ENCODE peak calls at places on chromosomes 4 and X, in six cellular contexts. One of them, this sample, is unnamed.

GRCh38 chr4:140308366-140309123 is 64.9 kb upstream of the SCOC start:
- DNase-seq in thoracic aorta: peak; percentile 30
- DNase-seq in foreskin fibroblast: peak; percentile 73
- DNase-seq in A673: no peak
- DNase-seq in HFF-Myc: no peak
- DNase-seq in A549: no peak
- DNase-seq in this sample: peak; percentile 32

GRCh38 chr4:155758500-155759371 is at the start of gene GUCY1B1:
- DNase-seq in thoracic aorta: peak; percentile 90
- DNase-seq in foreskin fibroblast: peak; percentile 92
- DNase-seq in A673: peak; percentile 65
- DNase-seq in HFF-Myc: peak; percentile 61
- DNase-seq in A549: peak; percentile 76
- DNase-seq in this sample: peak; percentile 82

GRCh38 chr4:158458271-158458895 is 63.3 kb upstream of the RXFP1 start:
- DNase-seq in thoracic aorta: no peak
- DNase-seq in foreskin fibroblast: no peak
- DNase-seq in A673: no peak
- DNase-seq in HFF-Myc: no peak
- DNase-seq in A549: no peak
- DNase-seq in this sample: no peak

GRCh38 chr4:188328966-188329365 is 189.7 kb downstream of the TRIML1 start:
- DNase-seq in thoracic aorta: no peak
- DNase-seq in foreskin fibroblast: no peak
- DNase-seq in A673: no peak
- DNase-seq in HFF-Myc: no peak
- DNase-seq in A549: no peak
- DNase-seq in this sample: no peak

GRCh38 chrX:94871640-94872039 is 1197.6 kb downstream of the FAM133A start:
- DNase-seq in thoracic aorta: no peak
- DNase-seq in foreskin fibroblast: no peak
- DNase-seq in A673: no peak
- DNase-seq in HFF-Myc: no peak
- DNase-seq in A549: no peak
- DNase-seq in this sample: no peak

GRCh38 chrX:13386092-13386491 is 66.2 kb upstream of the ATXN3L start:
- DNase-seq in thoracic aorta: no peak
- DNase-seq in foreskin fibroblast: no peak
- DNase-seq in A673: no peak
- DNase-seq in HFF-Myc: no peak
- DNase-seq in A549: no peak
- DNase-seq in this sample: no peak

GRCh38 chr4:88335092-88335665 is 43.5 kb upstream of the HERC6 start:
- DNase-seq in thoracic aorta: no peak
- DNase-seq in foreskin fibroblast: peak; percentile 83
- DNase-seq in A673: no peak
- DNase-seq in HFF-Myc: peak; percentile 16
- DNase-seq in A549: no peak
- DNase-seq in this sample: no peak

GRCh38 chrX:9222299-9222698 is 188.4 kb upstream of the FAM9B start:
- DNase-seq in thoracic aorta: no peak
- DNase-seq in foreskin fibroblast: no peak
- DNase-seq in A673: no peak
- DNase-seq in HFF-Myc: no peak
- DNase-seq in A549: no peak
- DNase-seq in this sample: no peak

GRCh38 chr4:111641813-111642579 is 503.3 kb upstream of the FAM241A start:
- DNase-seq in thoracic aorta: no peak
- DNase-seq in foreskin fibroblast: peak; percentile 88
- DNase-seq in A673: peak; percentile 92
- DNase-seq in HFF-Myc: peak; percentile 87
- DNase-seq in A549: peak; percentile 45
- DNase-seq in this sample: peak; percentile 80

GRCh38 chr4:83644677-83645639 is 109.0 kb downstream of the GPAT3 start:
- DNase-seq in thoracic aorta: no peak
- DNase-seq in foreskin fibroblast: peak; percentile 42
- DNase-seq in A673: peak; percentile 76
- DNase-seq in HFF-Myc: peak; percentile 66
- DNase-seq in A549: peak; percentile 25
- DNase-seq in this sample: peak; percentile 32

GRCh38 chr4:2483237-2483636 is 14.3 kb downstream of the RNF4 start:
- DNase-seq in thoracic aorta: no peak
- DNase-seq in foreskin fibroblast: no peak
- DNase-seq in A673: no peak
- DNase-seq in HFF-Myc: no peak
- DNase-seq in A549: no peak
- DNase-seq in this sample: no peak

GRCh38 chr4:2484169-2484568 is 15.3 kb downstream of the RNF4 start:
- DNase-seq in thoracic aorta: no peak
- DNase-seq in foreskin fibroblast: no peak
- DNase-seq in A673: no peak
- DNase-seq in HFF-Myc: no peak
- DNase-seq in A549: no peak
- DNase-seq in this sample: no peak

GRCh38 chr4:2486981-2487380 is 18.1 kb downstream of the RNF4 start:
- DNase-seq in thoracic aorta: no peak
- DNase-seq in foreskin fibroblast: no peak
- DNase-seq in A673: no peak
- DNase-seq in HFF-Myc: no peak
- DNase-seq in A549: no peak
- DNase-seq in this sample: no peak

GRCh38 chr4:2482693-2483092 is 13.8 kb downstream of the RNF4 start:
- DNase-seq in thoracic aorta: no peak
- DNase-seq in foreskin fibroblast: peak; percentile 47
- DNase-seq in A673: peak; percentile 90
- DNase-seq in HFF-Myc: no peak
- DNase-seq in A549: no peak
- DNase-seq in this sample: no peak

DNA sequence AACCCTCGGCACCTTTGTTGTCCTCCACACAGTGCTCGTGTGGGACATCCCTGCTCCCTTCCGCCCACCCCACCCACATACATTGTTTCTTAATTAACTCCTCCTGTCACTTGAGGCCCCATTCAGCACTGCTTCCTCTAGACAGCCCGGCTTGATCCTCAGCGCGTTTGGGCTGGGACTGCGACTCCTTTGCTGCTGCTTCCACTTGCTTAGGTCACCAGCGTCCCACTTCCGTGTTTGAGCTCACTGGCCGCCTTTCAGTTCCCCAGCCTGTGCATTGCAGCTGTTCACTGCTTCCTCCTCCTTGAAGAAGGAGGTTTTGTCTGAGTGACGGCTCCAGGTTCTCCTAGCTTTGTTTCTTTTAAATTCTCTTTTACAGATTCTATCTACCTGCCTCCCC is 16.1 kb downstream of the RNF4 start:
- DNase-seq in thoracic aorta: no peak
- DNase-seq in foreskin fibroblast: peak; percentile 66
- DNase-seq in A673: peak; percentile 43
- DNase-seq in HFF-Myc: no peak
- DNase-seq in A549: no peak
- DNase-seq in this sample: no peak
- H3K4me3 ChIP-seq in thoracic aorta: no peak overlapping the region
- H3K4me3 ChIP-seq in foreskin fibroblast: no peak overlapping the region
- H3K4me3 ChIP-seq in A673: no peak overlapping the region
- H3K4me3 ChIP-seq in HFF-Myc: no peak overlapping the region
- H3K4me3 ChIP-seq in A549: no peak overlapping the region
- H3K4me3 ChIP-seq in this sample: no peak overlapping the region

DNA sequence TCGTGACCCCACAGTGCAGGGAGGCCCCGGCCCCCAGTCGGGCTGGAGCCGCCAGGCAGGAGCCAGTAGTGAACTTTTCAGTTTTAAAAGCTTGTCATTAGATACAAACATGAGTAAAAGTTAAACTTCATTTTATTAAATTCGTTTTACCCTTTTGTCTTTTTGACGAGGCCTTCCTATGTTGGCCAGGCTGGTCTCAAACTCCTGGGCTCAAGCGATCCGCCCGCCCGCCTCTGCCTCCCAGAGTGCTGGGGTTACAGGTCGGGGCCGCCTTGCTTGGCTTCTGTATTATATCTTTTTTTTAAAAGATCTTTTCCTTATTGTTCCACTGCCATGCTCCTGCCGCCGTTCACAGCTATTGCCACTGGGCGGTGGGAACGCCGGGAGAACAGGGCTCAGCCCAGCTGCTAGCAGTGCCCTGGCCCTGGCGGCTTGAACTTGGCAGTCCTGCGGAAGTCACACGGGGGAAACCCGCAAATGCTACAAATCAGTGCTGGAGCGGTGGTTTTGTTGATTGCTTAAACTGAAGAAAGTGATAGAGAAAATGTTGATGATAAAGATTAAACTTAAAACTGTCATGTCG is 968 bp upstream of the NELFA start:
- DNase-seq in thoracic aorta: no peak
- DNase-seq in foreskin fibroblast: peak; percentile 62
- DNase-seq in A673: peak; percentile 69
- DNase-seq in HFF-Myc: peak; percentile 10
- DNase-seq in A549: peak; percentile 83
- DNase-seq in this sample: no peak
- TF ChIP-seq CTCF in thoracic aorta: peak; percentile 17
- TF ChIP-seq CTCF in foreskin fibroblast: no peak
- TF ChIP-seq CTCF in A673: peak; percentile 29
- TF ChIP-seq CTCF in HFF-Myc: peak; percentile 8
- TF ChIP-seq CTCF in A549: no peak
- TF ChIP-seq CTCF in this sample: no peak

GRCh38 chr4:98659106-98659592 is 738 bp upstream of the TSPAN5 start:
- DNase-seq in thoracic aorta: no peak
- DNase-seq in foreskin fibroblast: no peak
- DNase-seq in A673: peak; percentile 33
- DNase-seq in HFF-Myc: no peak
- DNase-seq in A549: peak; percentile 23
- DNase-seq in this sample: no peak
- H3K4me3 ChIP-seq in thoracic aorta: peak overlapping the region; percentile 87
- H3K4me3 ChIP-seq in foreskin fibroblast: peak overlapping the region; percentile 88
- H3K4me3 ChIP-seq in A673: peak overlapping the region; percentile 67
- H3K4me3 ChIP-seq in HFF-Myc: peak overlapping the region; percentile 83
- H3K4me3 ChIP-seq in A549: peak overlapping the region; percentile 62
- H3K4me3 ChIP-seq in this sample: peak overlapping the region; percentile 71

DNA sequence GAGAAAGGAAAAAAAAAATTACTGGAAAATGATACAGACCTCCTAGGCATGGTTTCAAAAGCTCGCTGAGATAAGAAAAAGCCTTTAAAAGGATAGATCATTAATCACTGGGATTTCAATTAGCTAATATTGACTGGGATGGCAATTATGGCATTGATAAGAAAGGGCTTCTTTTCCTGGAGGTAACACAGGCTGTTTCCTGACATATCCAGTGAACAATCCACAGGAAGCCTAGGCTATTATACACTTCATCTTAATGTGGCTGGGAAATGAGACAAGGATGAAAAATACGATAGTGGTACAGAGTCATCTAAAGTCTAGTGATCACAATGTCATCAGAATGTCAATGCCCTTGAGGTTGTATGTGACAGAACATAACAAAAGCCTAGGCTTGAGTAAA is 1579.3 kb downstream of the C4orf33 start:
- DNase-seq in thoracic aorta: no peak
- DNase-seq in foreskin fibroblast: no peak
- DNase-seq in A673: no peak
- DNase-seq in HFF-Myc: no peak
- DNase-seq in A549: no peak
- DNase-seq in this sample: no peak
- TF ChIP-seq CTCF in thoracic aorta: no peak
- TF ChIP-seq CTCF in foreskin fibroblast: no peak
- TF ChIP-seq CTCF in A673: no peak
- TF ChIP-seq CTCF in HFF-Myc: no peak
- TF ChIP-seq CTCF in A549: no peak
- TF ChIP-seq CTCF in this sample: no peak

GRCh38 chr4:21827575-21827974 is 121.0 kb downstream of the KCNIP4 start:
- DNase-seq in thoracic aorta: no peak
- DNase-seq in foreskin fibroblast: no peak
- DNase-seq in A673: no peak
- DNase-seq in HFF-Myc: no peak
- DNase-seq in A549: no peak
- DNase-seq in this sample: peak; percentile 34
- H3K4me3 ChIP-seq in thoracic aorta: no peak overlapping the region
- H3K4me3 ChIP-seq in foreskin fibroblast: no peak overlapping the region
- H3K4me3 ChIP-seq in A673: no peak overlapping the region
- H3K4me3 ChIP-seq in HFF-Myc: no peak overlapping the region
- H3K4me3 ChIP-seq in A549: no peak overlapping the region
- H3K4me3 ChIP-seq in this sample: no peak overlapping the region

GRCh38 chr4:153295131-153295755 is 49.2 kb upstream of the MND1 start:
- DNase-seq in thoracic aorta: no peak
- DNase-seq in foreskin fibroblast: no peak
- DNase-seq in A673: no peak
- DNase-seq in HFF-Myc: no peak
- DNase-seq in A549: no peak
- DNase-seq in this sample: no peak
- TF ChIP-seq CTCF in thoracic aorta: no peak
- TF ChIP-seq CTCF in foreskin fibroblast: no peak
- TF ChIP-seq CTCF in A673: no peak
- TF ChIP-seq CTCF in HFF-Myc: no peak
- TF ChIP-seq CTCF in A549: no peak
- TF ChIP-seq CTCF in this sample: no peak

GRCh38 chrX:15158736-15159406 is 111.0 kb downstream of the ASB9 start:
- DNase-seq in thoracic aorta: no peak
- DNase-seq in foreskin fibroblast: no peak
- DNase-seq in A673: no peak
- DNase-seq in HFF-Myc: no peak
- DNase-seq in A549: no peak
- DNase-seq in this sample: no peak

GRCh38 chrX:15160558-15160957 is 109.3 kb downstream of the ASB9 start:
- DNase-seq in thoracic aorta: no peak
- DNase-seq in foreskin fibroblast: no peak
- DNase-seq in A673: no peak
- DNase-seq in HFF-Myc: no peak
- DNase-seq in A549: no peak
- DNase-seq in this sample: no peak

GRCh38 chrX:15163131-15163530 is 106.8 kb downstream of the ASB9 start:
- DNase-seq in thoracic aorta: no peak
- DNase-seq in foreskin fibroblast: no peak
- DNase-seq in A673: no peak
- DNase-seq in HFF-Myc: no peak
- DNase-seq in A549: no peak
- DNase-seq in this sample: no peak

GRCh38 chrX:15157624-15158023 is 112.3 kb downstream of the ASB9 start:
- DNase-seq in thoracic aorta: no peak
- DNase-seq in foreskin fibroblast: no peak
- DNase-seq in A673: no peak
- DNase-seq in HFF-Myc: no peak
- DNase-seq in A549: no peak
- DNase-seq in this sample: no peak

GRCh38 chrX:15158350-15158735 is 111.5 kb downstream of the ASB9 start:
- DNase-seq in thoracic aorta: no peak
- DNase-seq in foreskin fibroblast: no peak
- DNase-seq in A673: no peak
- DNase-seq in HFF-Myc: no peak
- DNase-seq in A549: no peak
- DNase-seq in this sample: no peak
- H3K4me3 ChIP-seq in thoracic aorta: no peak overlapping the region
- H3K4me3 ChIP-seq in foreskin fibroblast: no peak overlapping the region
- H3K4me3 ChIP-seq in A673: no peak overlapping the region
- H3K4me3 ChIP-seq in HFF-Myc: no peak overlapping the region
- H3K4me3 ChIP-seq in A549: no peak overlapping the region
- H3K4me3 ChIP-seq in this sample: no peak overlapping the region

GRCh38 chr4:141858437-141858836 is 222.1 kb downstream of the IL15 start:
- DNase-seq in thoracic aorta: no peak
- DNase-seq in foreskin fibroblast: no peak
- DNase-seq in A673: no peak
- DNase-seq in HFF-Myc: no peak
- DNase-seq in A549: no peak
- DNase-seq in this sample: no peak

GRCh38 chr4:141860974-141861373 is 224.6 kb downstream of the IL15 start:
- DNase-seq in thoracic aorta: no peak
- DNase-seq in foreskin fibroblast: no peak
- DNase-seq in A673: no peak
- DNase-seq in HFF-Myc: no peak
- DNase-seq in A549: no peak
- DNase-seq in this sample: no peak
- TF ChIP-seq CTCF in thoracic aorta: no peak
- TF ChIP-seq CTCF in foreskin fibroblast: no peak
- TF ChIP-seq CTCF in A673: no peak
- TF ChIP-seq CTCF in HFF-Myc: no peak
- TF ChIP-seq CTCF in A549: no peak
- TF ChIP-seq CTCF in this sample: no peak

This sample was measured in AG09309.